ENCODE peak calls at places on chromosome 19, in seven cellular contexts. C is progenitor cell of endocrine pancreas; S is DMS53; Q is activated naive CD4-positive, alpha-beta T cell; Z is germinal center; D is neuronal stem cell; F is caudate nucleus. E is an unnamed sample.

GRCh38 chr19:40192758-40193586 is 1.7 kb downstream of the MAP3K10 start:
- DNase-seq in Q (no peak), F (no peak), S (no peak), C (no peak), Z (no peak), D (no peak), E (no peak)

GRCh38 chr19:50639121-50640112 is at the start of gene SYT3:
- DNase-seq in C (peak; percentile 38), Z (peak; percentile 70), F (peak; percentile 35), D (peak; percentile 66), Q (no peak), S (no peak), E (no peak)

GRCh38 chr19:57434386-57435061 is 601 bp upstream of the ZNF749 start:
- DNase-seq in D (no peak), Q (no peak), F (no peak), S (peak; percentile 46), Z (no peak), C (no peak), E (no peak)

GRCh38 chr19:18590273-18591272 is 2.0 kb downstream of the REX1BD start:
- DNase-seq in Q (no peak), Z (no peak), D (peak; percentile 93), F (peak; percentile 62), S (peak; percentile 65), C (peak; percentile 56), E (peak; percentile 99)

GRCh38 chr19:54439174-54439851 is 9.7 kb upstream of the LENG8 start:
- DNase-seq in Z (no peak), F (peak; percentile 37), D (no peak), C (no peak), Q (no peak), S (peak; percentile 49), E (no peak)

GRCh38 chr19:16233081-16233776 is 35.5 kb downstream of the AP1M1 start:
- DNase-seq in Q (no peak), F (no peak), D (no peak), Z (no peak), C (no peak), S (no peak), E (no peak)

GRCh38 chr19:36819130-36819630 is 19.0 kb downstream of the ZNF790 start:
- DNase-seq in D (no peak), Q (no peak), C (no peak), Z (no peak), S (peak; percentile 19), F (no peak), E (no peak)

GRCh38 chr19:1942078-1942933 is 1.3 kb downstream of the CSNK1G2 start:
- DNase-seq in Q (peak; percentile 29), Z (peak; percentile 85), F (no peak), D (peak; percentile 81), S (peak; percentile 81), C (peak; percentile 71), E (no peak)

GRCh38 chr19:661427-662196 is 1.4 kb downstream of the RNF126 start:
- DNase-seq in C (no peak), F (no peak), S (no peak), Q (peak; percentile 19), Z (peak; percentile 73), D (no peak), E (no peak)

GRCh38 chr19:39982883-39983282 is 11.9 kb downstream of the PSMC4 start:
- DNase-seq in S (no peak), F (no peak), D (no peak), Z (no peak), C (no peak), Q (no peak), E (no peak)

GRCh38 chr19:6720369-6721112 is at the start of gene C3:
- DNase-seq in S (no peak), D (no peak), Q (no peak), C (no peak), F (no peak), Z (no peak), E (no peak)

GRCh38 chr19:17687141-17687856 is 855 bp downstream of the UNC13A start:
- DNase-seq in Q (no peak), C (no peak), S (peak; percentile 42), Z (no peak), D (no peak), F (no peak), E (no peak)

GRCh38 chr19:48681127-48681470 is 8.3 kb upstream of the NTN5 start:
- DNase-seq in D (no peak), F (no peak), Q (no peak), S (peak; percentile 32), C (no peak), Z (no peak), E (no peak)

GRCh38 chr19:33872445-33873320 is 76.0 kb downstream of the KCTD15 start:
- DNase-seq in Z (no peak), D (no peak), Q (no peak), C (no peak), S (no peak), F (no peak), E (no peak)

GRCh38 chr19:10408511-10409291 is 5.4 kb upstream of the CDC37 start:
- DNase-seq in C (no peak), D (no peak), F (no peak), S (no peak), Z (peak; percentile 69), Q (no peak), E (no peak)

GRCh38 chr19:10283301-10283733 is 3.4 kb upstream of the ICAM4 start:
- DNase-seq in Q (no peak), C (no peak), D (no peak), Z (no peak), F (no peak), S (no peak), E (no peak)

GRCh38 chr19:44476559-44477408 is 23.5 kb downstream of the ZNF180 start:
- DNase-seq in C (no peak), Z (no peak), S (peak; percentile 83), F (no peak), D (no peak), Q (no peak), E (no peak)

GRCh38 chr19:23392706-23393105 is 2.6 kb downstream of the ZNF91 start:
- DNase-seq in Q (no peak), C (no peak), D (no peak), F (no peak), Z (no peak), S (no peak), E (no peak)

GRCh38 chr19:9860407-9860806 is 25.3 kb downstream of the PIN1 start:
- DNase-seq in D (no peak), Z (no peak), C (no peak), S (no peak), Q (no peak), F (no peak), E (no peak)

GRCh38 chr19:56613639-56614038 is 18.5 kb downstream of the ZNF71 start:
- DNase-seq in Z (no peak), C (no peak), F (no peak), S (no peak), D (no peak), Q (no peak), E (no peak)

GRCh38 chr19:6590458-6591319 is at the start of gene CD70:
- DNase-seq in Q (no peak), Z (peak; percentile 62), F (no peak), D (peak; percentile 44), C (no peak), S (no peak), E (no peak)

GRCh38 chr19:50739841-50740426 is 16.8 kb downstream of the CLEC11A start:
- DNase-seq in Z (no peak), F (no peak), Q (no peak), D (no peak), S (no peak), C (no peak), E (no peak)

GRCh38 chr19:5974721-5975387 is 3.1 kb downstream of the RANBP3 start:
- DNase-seq in F (no peak), D (no peak), Q (no peak), C (no peak), S (peak; percentile 27), Z (peak; percentile 51), E (no peak)